ENCODE peak calls at places on chromosomes 1 and 21, in nine cellular contexts. P is fibroblast of lung, S is HCT116, I is heart right ventricle, B is foreskin keratinocyte, J is AG04450, D is BJ, F is brain microvascular endothelial cell, Z is A673. V is an unnamed sample.
A peak's percentile ranks its signal among the peaks of the same experiment; 100 is the strongest.

GRCh38 chr21:44985441-44986401 is 45.9 kb downstream of the SLX9 start:
- DNase-seq in P (no peak), S (no peak), I (peak; percentile 5), B (no peak), J (no peak), D (no peak), F (no peak), Z (no peak), V (no peak)

GRCh38 chr1:94925561-94926364 is 1.1 kb downstream of the CNN3 start:
- DNase-seq in P (peak; percentile 85), S (peak; percentile 72), I (peak; percentile 61), B (peak; percentile 64), J (peak; percentile 80), D (no peak), F (peak; percentile 78), Z (peak; percentile 94), V (peak; percentile 63)

GRCh38 chr1:89166705-89167104 is 9.1 kb downstream of the GBP7 start:
- DNase-seq in P (no peak), S (no peak), I (no peak), B (no peak), J (no peak), D (no peak), F (no peak), Z (no peak), V (no peak)

GRCh38 chr1:66300986-66301451 is 232.9 kb upstream of the SGIP1 start:
- DNase-seq in P (peak; percentile 68), S (no peak), I (no peak), B (no peak), J (no peak), D (no peak), F (peak; percentile 36), Z (no peak), V (peak; percentile 4)

GRCh38 chr1:61459345-61459744 is 265.6 kb downstream of the TM2D1 start:
- DNase-seq in P (no peak), S (no peak), I (no peak), B (no peak), J (no peak), D (no peak), F (no peak), Z (no peak), V (no peak)

GRCh38 chr1:153842006-153842471 is 66.8 kb downstream of the SLC27A3 start:
- DNase-seq in P (no peak), S (no peak), I (no peak), B (no peak), J (no peak), D (no peak), F (peak; percentile 15), Z (no peak), V (no peak)

GRCh38 chr1:218670875-218671274 is 325.7 kb downstream of the TGFB2 start:
- DNase-seq in P (no peak), S (no peak), I (no peak), B (no peak), J (no peak), D (no peak), F (no peak), Z (no peak), V (no peak)

GRCh38 chr1:53328009-53328489 is at the start of gene LRP8:
- DNase-seq in P (peak; percentile 54), S (peak; percentile 31), I (peak; percentile 77), B (peak; percentile 15), J (peak; percentile 6), D (no peak), F (peak; percentile 38), Z (peak; percentile 67), V (no peak)

GRCh38 chr21:44517175-44517899 is 22.7 kb downstream of the KRTAP10-1 start:
- DNase-seq in P (peak; percentile 6), S (peak; percentile 98), I (no peak), B (no peak), J (no peak), D (no peak), F (peak; percentile 7), Z (peak; percentile 48), V (no peak)

GRCh38 chr1:201307239-201307638 is 23.9 kb downstream of the PKP1 start:
- DNase-seq in P (no peak), S (no peak), I (no peak), B (no peak), J (no peak), D (no peak), F (no peak), Z (no peak), V (no peak)

GRCh38 chr1:153431427-153431826 is 15.1 kb downstream of the S100A7A start:
- DNase-seq in P (no peak), S (no peak), I (no peak), B (no peak), J (no peak), D (no peak), F (no peak), Z (no peak), V (no peak)

GRCh38 chr1:175078629-175079028 is 11.0 kb downstream of the TNN start:
- DNase-seq in P (no peak), S (no peak), I (no peak), B (no peak), J (no peak), D (no peak), F (no peak), Z (no peak), V (no peak)

DNA sequence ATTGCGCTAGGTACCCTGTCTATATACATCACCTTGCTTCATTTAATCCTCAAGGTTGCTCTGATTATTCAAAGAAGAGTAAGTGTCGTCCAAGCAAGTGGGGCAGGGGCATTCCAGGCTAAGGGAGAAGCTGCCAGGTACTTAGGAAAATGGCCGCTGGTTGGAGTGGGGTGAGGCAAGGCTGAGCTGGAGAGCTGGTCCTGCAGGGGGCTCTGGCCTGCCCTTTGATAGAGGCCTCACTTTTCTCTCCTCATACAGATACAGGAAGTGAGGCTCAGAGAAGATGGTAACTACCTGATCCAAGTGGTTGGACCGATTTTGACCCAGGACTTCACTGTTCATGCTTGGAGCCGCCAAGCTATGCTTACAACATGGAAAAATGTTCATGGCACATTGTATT is 86.9 kb upstream of the ZBTB40 start:
- DNase-seq in P (no peak), S (no peak), I (no peak), B (no peak), J (no peak), D (no peak), F (no peak), Z (no peak), V (no peak)
- H3K27me3 ChIP-seq in P (peaks cover 20% of the 10 kb centered on the region), S (peaks cover 51% of the 10 kb centered on the region), I (peaks cover 67% of the 10 kb centered on the region), B (peaks cover 14% of the 10 kb centered on the region), J (peaks cover 31% of the 10 kb centered on the region), D (peaks cover 8% of the 10 kb centered on the region), F (peaks cover 11% of the 10 kb centered on the region), Z (peaks cover 7% of the 10 kb centered on the region), V (peaks cover 36% of the 10 kb centered on the region)

GRCh38 chr1:52003877-52004276 is 13.4 kb upstream of the RAB3B start:
- DNase-seq in P (no peak), S (no peak), I (no peak), B (no peak), J (no peak), D (no peak), F (no peak), Z (no peak), V (no peak)
- TF ChIP-seq CTCF in P (no peak), S (no peak), I (no peak), B (no peak), J (no peak), D (no peak), F (no peak), Z (no peak), V (no peak)

DNA sequence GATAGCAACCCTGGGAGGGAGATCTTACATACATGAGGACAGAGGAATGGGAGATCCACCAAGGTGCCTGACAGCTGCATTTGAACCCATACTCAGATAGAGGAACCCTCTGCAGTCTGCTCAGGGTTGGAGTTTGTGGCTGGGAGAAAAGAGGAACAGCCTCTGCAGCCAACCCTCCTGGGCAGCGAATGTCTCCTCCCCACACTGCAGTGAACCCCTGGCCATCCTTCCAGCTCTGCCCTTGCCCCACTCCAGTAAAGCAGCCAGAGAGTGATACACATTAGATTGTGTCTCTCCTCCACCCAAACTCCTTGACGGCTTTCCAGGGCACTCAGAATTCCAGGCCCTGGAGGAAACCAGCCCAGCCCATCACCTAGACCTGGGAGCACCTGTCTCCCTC is 137.7 kb downstream of the RUNX1 start:
- DNase-seq in P (no peak), S (no peak), I (no peak), B (no peak), J (no peak), D (no peak), F (no peak), Z (no peak), V (no peak)
- H3K27me3 ChIP-seq in P (no peaks in the 10 kb centered on the region), S (no peaks in the 10 kb centered on the region), I (peaks cover 51% of the 10 kb centered on the region), B (peaks cover 31% of the 10 kb centered on the region), J (no peaks in the 10 kb centered on the region), D (no peaks in the 10 kb centered on the region), F (no peaks in the 10 kb centered on the region), Z (peaks cover 53% of the 10 kb centered on the region), V (no peaks in the 10 kb centered on the region)

DNA sequence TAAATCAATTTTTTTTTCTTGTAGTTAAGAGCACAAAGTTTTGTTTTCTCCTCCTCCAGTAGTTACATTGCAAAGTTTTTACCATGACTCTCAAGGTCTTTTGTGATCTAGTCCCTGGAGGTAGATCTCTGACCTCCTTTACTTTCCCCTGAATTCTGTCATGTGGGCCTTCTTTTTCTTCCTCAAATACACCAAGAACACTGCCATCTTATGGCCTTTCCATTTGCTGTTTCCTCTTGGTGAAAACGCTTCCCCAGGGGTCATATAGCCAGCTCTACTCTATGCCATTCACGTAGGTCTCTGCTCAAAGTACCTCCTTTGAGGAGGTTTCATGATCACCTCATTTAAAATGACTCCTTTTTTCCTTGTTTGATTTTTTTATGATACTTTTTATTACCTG is 2.7 kb downstream of the DDX20 start:
- DNase-seq in P (no peak), S (no peak), I (no peak), B (no peak), J (no peak), D (no peak), F (no peak), Z (peak; percentile 12), V (no peak)
- TF ChIP-seq CTCF in P (peak; percentile 14), S (no peak), I (no peak), B (peak; percentile 31), J (peak; percentile 28), D (no peak), F (peak; percentile 33), Z (peak; percentile 21), V (no peak)

DNA sequence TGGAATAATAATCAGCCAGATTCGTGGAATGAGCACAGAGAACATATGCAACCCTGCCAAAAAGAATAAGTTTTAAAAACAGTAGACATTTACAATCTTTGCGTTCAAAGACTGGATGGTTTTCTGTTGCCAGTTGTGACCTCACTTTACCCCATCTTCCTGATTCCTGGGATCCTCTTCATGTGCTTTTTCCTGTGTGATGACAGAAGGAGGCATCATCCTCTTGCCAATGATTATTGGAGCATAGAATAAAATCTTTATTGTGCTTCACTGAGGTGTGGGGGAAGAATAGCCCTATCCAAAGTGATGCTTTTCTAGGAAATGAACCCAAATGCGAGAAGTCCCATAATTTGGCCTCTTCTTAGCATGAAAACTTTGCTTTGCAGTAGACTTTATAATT is 15.0 kb upstream of the BARHL2 start:
- DNase-seq in P (no peak), S (no peak), I (no peak), B (no peak), J (no peak), D (no peak), F (no peak), Z (no peak), V (no peak)
- H3K27me3 ChIP-seq in P (peaks cover 45% of the 10 kb centered on the region), S (peaks cover 13% of the 10 kb centered on the region), I (peaks cover 98% of the 10 kb centered on the region), B (peaks cover 71% of the 10 kb centered on the region), J (peaks cover 51% of the 10 kb centered on the region), D (peaks cover 35% of the 10 kb centered on the region), F (peaks cover 57% of the 10 kb centered on the region), Z (no peaks in the 10 kb centered on the region), V (no peaks in the 10 kb centered on the region)